ENCODE peak calls at places on chromosomes 16 and 17, in four cellular contexts. Y is A549; V is activated T-helper 1 cell treated with anti-CD3 and anti-CD28 coated beads, Interleukin-2, amount 50 U/mL, for 16 hours; R is tibial nerve. N is an unnamed sample.

GRCh38 chr16:89370081-89370511 is 120.3 kb downstream of the ANKRD11 start:
- DNase-seq in Y (no peak), V (no peak), R (no peak), N (no peak)

GRCh38 chr16:82232806-82233205 is 62.8 kb upstream of the MPHOSPH6 start:
- DNase-seq in Y (no peak), V (no peak), R (no peak), N (no peak)

GRCh38 chr17:61750656-61751055 is 112.7 kb downstream of the BRIP1 start:
- DNase-seq in Y (no peak), V (no peak), R (no peak), N (no peak)

GRCh38 chr17:74527756-74528155 is 3.5 kb downstream of the CD300LB start:
- DNase-seq in Y (no peak), V (no peak), R (no peak), N (no peak)

GRCh38 chr17:7177954-7178477 is 1.2 kb downstream of the ASGR1 start:
- DNase-seq in Y (no peak), V (no peak), R (no peak), N (no peak)

GRCh38 chr17:34275881-34276280 is 5.9 kb downstream of the CCL7 start:
- DNase-seq in Y (peak; percentile 51), V (no peak), R (no peak), N (no peak)

GRCh38 chr16:69741951-69742904 is 12.5 kb downstream of the NOB1 start:
- DNase-seq in Y (peak; percentile 59), V (no peak), R (peak; percentile 91), N (no peak)

GRCh38 chr16:4214215-4214621 is 27.7 kb downstream of the SRL start:
- DNase-seq in Y (peak; percentile 52), V (no peak), R (no peak), N (peak; percentile 22)

GRCh38 chr17:76529224-76529642 is 8.3 kb downstream of the CYGB start:
- DNase-seq in Y (no peak), V (no peak), R (peak; percentile 87), N (peak; percentile 46)

GRCh38 chr17:57319806-57320205 is 63.5 kb downstream of the MSI2 start:
- DNase-seq in Y (no peak), V (no peak), R (no peak), N (no peak)

GRCh38 chr17:40953876-40954275 is 12.9 kb downstream of the KRT39 start:
- DNase-seq in Y (peak; percentile 21), V (no peak), R (no peak), N (no peak)

GRCh38 chr17:54916721-54917120 is 16.1 kb downstream of the TOM1L1 start:
- DNase-seq in Y (no peak), V (no peak), R (no peak), N (no peak)

GRCh38 chr16:53911506-53911905 is 207.6 kb downstream of the FTO start:
- DNase-seq in Y (no peak), V (no peak), R (no peak), N (no peak)

GRCh38 chr16:79307214-79307613 is 293.3 kb downstream of the MAF start:
- DNase-seq in Y (no peak), V (no peak), R (peak; percentile 55), N (no peak)

GRCh38 chr17:37788531-37788930 is 43.7 kb upstream of the HNF1B start:
- DNase-seq in Y (no peak), V (no peak), R (no peak), N (no peak)

GRCh38 chr17:47604268-47604927 is 45.3 kb upstream of the KPNB1 start:
- DNase-seq in Y (no peak), V (no peak), R (peak; percentile 63), N (no peak)

GRCh38 chr17:15185625-15185991 is 79.5 kb downstream of the PMP22 start:
- DNase-seq in Y (peak; percentile 16), V (no peak), R (peak; percentile 58), N (no peak)

GRCh38 chr17:20784100-20784665 is 204.7 kb downstream of the CDRT15L2 start:
- DNase-seq in Y (no peak), V (no peak), R (no peak), N (no peak)

GRCh38 chr17:49018116-49018612 is 21.0 kb downstream of the IGF2BP1 start:
- DNase-seq in Y (no peak), V (no peak), R (no peak), N (no peak)

GRCh38 chr16:90031186-90031930 is 12.1 kb upstream of the DBNDD1 start:
- DNase-seq in Y (no peak), V (no peak), R (no peak), N (no peak)

GRCh38 chr16:51431517-51432241 is 280.6 kb upstream of the SALL1 start:
- DNase-seq in Y (peak; percentile 30), V (no peak), R (no peak), N (no peak)

GRCh38 chr16:57949013-57949412 is 21.9 kb downstream of the CNGB1 start:
- DNase-seq in Y (no peak), V (no peak), R (no peak), N (no peak)

GRCh38 chr17:75679706-75680201 is 12.6 kb downstream of the SAP30BP start:
- DNase-seq in Y (peak; percentile 89), V (no peak), R (peak; percentile 54), N (no peak)

GRCh38 chr17:68057531-68057952 is 22.0 kb downstream of the KPNA2 start:
- DNase-seq in Y (peak; percentile 66), V (peak; percentile 6), R (no peak), N (no peak)

GRCh38 chr17:28865946-28866752 is 11.3 kb downstream of the ERAL1 start:
- DNase-seq in Y (no peak), V (no peak), R (no peak), N (no peak)

GRCh38 chr17:10060526-10060925 is 137.9 kb downstream of the GAS7 start:
- DNase-seq in Y (no peak), V (no peak), R (no peak), N (no peak)